ENCODE peak calls at places on chromosomes 2 and 18, in four cellular contexts. Y is bronchial epithelial cell, K is body of pancreas, T is heart left ventricle. M is an unnamed sample.
A peak's percentile ranks its signal among the peaks of the same experiment; 100 is the strongest.

GRCh38 chr2:188456114-188456909 is 164.6 kb downstream of the GULP1 start:
- DNase-seq in Y (no peak), K (no peak), T (no peak), M (no peak)

GRCh38 chr18:41745166-41746049 is 209.6 kb upstream of the PIK3C3 start:
- DNase-seq in Y (peak; percentile 41), K (peak; percentile 45), T (peak; percentile 60), M (no peak)

GRCh38 chr2:1884933-1885580 is 140.7 kb upstream of the PXDN start:
- DNase-seq in Y (peak; percentile 20), K (no peak), T (no peak), M (peak; percentile 74)

GRCh38 chr18:48740068-48740440 is 201.2 kb downstream of the CTIF start:
- DNase-seq in Y (no peak), K (no peak), T (no peak), M (peak; percentile 83)

GRCh38 chr2:122749347-122749850 is 993.9 kb downstream of the TSN start:
- DNase-seq in Y (peak; percentile 13), K (no peak), T (no peak), M (no peak)

GRCh38 chr2:160209457-160209856 is 9.4 kb upstream of the ITGB6 start:
- DNase-seq in Y (peak; percentile 67), K (no peak), T (no peak), M (no peak)

GRCh38 chr2:40041983-40042382 is 262.9 kb upstream of the THUMPD2 start:
- DNase-seq in Y (no peak), K (no peak), T (no peak), M (no peak)

GRCh38 chr18:66046025-66046602 is 295.3 kb downstream of the CDH7 start:
- DNase-seq in Y (peak; percentile 27), K (peak; percentile 25), T (no peak), M (no peak)

GRCh38 chr18:11316546-11316945 is 167.2 kb upstream of the PIEZO2 start:
- DNase-seq in Y (no peak), K (no peak), T (no peak), M (no peak)

GRCh38 chr2:235583144-235583543 is 89.3 kb downstream of the AGAP1 start:
- DNase-seq in Y (no peak), K (no peak), T (no peak), M (no peak)

GRCh38 chr18:6341709-6342108 is 73.0 kb downstream of the L3MBTL4 start:
- DNase-seq in Y (no peak), K (no peak), T (no peak), M (no peak)

DNA sequence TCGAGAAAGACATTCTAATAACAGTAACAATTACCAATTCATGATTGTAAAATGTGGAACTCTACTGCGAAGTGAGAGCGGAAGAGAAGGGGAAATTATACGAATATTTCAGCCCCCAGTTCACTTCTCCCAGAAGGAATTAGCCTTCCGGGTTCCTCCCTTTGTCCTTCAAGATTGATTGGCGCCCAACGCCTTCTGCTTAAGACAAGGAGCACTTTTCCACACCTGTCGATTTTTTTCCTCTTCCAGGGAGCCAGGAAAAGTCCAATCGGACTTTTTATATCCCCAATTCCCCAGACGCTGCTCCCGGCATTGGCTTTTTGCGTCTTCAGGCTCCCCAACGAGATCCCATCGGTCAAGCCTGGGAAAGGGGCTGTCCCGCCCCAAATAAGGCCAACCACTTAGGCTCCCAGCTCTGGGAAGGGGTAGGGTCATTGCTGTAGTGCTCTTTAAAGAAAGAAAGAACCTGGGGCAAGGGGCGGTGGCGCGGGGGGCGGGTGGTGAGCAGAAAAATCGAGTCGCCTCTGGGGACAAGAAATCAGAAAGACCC is 1.5 kb downstream of the DSC2 start:
- DNase-seq in Y (no peak), K (peak; percentile 54), T (peak; percentile 67), M (no peak)
- H3K4me3 ChIP-seq in Y (peak overlapping the region; percentile 87), K (peak overlapping the region; percentile 76), T (peak overlapping the region; percentile 50), M (peak overlapping the region; percentile 67)

DNA sequence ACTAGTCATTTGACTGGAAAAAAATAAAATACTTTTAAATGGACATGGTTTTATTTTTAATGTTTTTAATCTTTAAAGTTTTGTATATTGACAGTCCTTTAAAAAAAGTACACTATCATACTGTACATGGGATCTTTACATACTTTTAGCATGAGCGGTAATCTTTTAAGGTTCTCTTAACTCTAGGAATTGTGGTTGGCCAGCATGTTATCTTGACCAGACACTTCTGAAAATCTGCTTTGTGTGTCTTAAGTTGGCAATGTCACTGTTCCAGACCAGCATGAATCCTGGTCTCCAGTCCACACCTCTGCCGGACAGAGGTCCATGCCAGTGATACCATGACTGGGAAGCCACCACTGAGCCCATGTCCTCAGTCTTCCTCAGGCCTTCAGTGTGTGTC is 17.7 kb downstream of the ITGB1BP1 start:
- DNase-seq in Y (no peak), K (no peak), T (no peak), M (no peak)
- H3K36me3 ChIP-seq in Y (peaks cover 22% of the 10 kb centered on the region), K (peaks cover 1% of the 10 kb centered on the region), T (no peaks in the 10 kb centered on the region), M (peaks cover 54% of the 10 kb centered on the region)

GRCh38 chr2:99611034-99611433 is 121.2 kb upstream of the REV1 start:
- DNase-seq in Y (no peak), K (no peak), T (no peak), M (no peak)

GRCh38 chr2:99609851-99610381 is 120.1 kb upstream of the REV1 start:
- DNase-seq in Y (peak; percentile 2), K (no peak), T (no peak), M (no peak)

GRCh38 chr2:99607454-99607853 is 117.6 kb upstream of the REV1 start:
- DNase-seq in Y (no peak), K (no peak), T (no peak), M (no peak)

GRCh38 chr2:99608861-99609260 is 119.0 kb upstream of the REV1 start:
- DNase-seq in Y (no peak), K (no peak), T (no peak), M (no peak)

GRCh38 chr2:99608092-99608491 is 118.3 kb upstream of the REV1 start:
- DNase-seq in Y (no peak), K (no peak), T (no peak), M (no peak)
- TF ChIP-seq CTCF in Y (no peak), K (no peak), T (no peak), M (no peak)

GRCh38 chr2:11583203-11583752 is 49.4 kb downstream of the GREB1 start:
- DNase-seq in Y (no peak), K (peak; percentile 42), T (no peak), M (no peak)

GRCh38 chr2:11583840-11584529 is 50.1 kb downstream of the GREB1 start:
- DNase-seq in Y (peak; percentile 86), K (peak; percentile 75), T (no peak), M (no peak)

GRCh38 chr2:11581797-11582525 is 48.1 kb downstream of the GREB1 start:
- DNase-seq in Y (no peak), K (no peak), T (no peak), M (no peak)

GRCh38 chr2:11581129-11581796 is 47.4 kb downstream of the GREB1 start:
- DNase-seq in Y (no peak), K (no peak), T (no peak), M (no peak)

DNA sequence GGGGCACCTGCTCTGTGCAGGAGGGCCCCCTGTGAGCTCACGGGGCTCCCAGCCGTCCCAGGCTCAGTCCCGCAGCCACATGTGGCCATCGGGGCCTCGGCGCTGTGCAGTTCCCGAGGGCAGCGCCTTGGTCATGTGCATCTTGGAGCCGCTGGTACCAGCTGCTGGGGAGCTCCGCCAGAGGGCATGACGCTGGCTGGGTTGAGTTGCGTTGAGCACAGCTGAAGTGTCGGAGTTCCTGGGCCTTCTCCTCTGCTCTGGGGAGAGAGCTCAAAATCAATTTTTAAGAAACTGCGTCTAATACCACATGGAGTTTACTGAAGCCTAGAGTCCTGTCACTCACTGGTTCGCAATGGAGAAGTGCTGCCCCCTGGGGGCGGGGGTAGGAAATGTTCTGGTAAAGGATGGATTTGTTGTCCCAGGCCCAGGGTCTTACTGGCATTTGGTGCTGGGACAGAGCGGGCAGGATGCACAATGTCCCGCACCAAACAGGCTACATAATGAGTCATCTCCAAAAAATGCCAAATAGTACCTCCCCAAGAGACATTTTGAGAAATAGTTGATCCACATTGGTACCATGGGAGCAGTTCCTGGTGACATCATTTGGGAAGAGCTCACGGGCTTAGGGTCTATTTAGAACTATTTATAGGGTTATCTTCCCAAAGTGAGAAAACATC is 48.8 kb downstream of the GREB1 start:
- DNase-seq in Y (peak; percentile 43), K (peak; percentile 79), T (peak; percentile 77), M (no peak)
- H3K4me3 ChIP-seq in Y (no peak overlapping the region), K (no peak overlapping the region), T (no peak overlapping the region), M (no peak overlapping the region)

GRCh38 chr2:83842421-83842820 is 616.7 kb downstream of the SUCLG1 start:
- DNase-seq in Y (no peak), K (no peak), T (no peak), M (no peak)
- H3K36me3 ChIP-seq in Y (no peaks in the 10 kb centered on the region), K (no peaks in the 10 kb centered on the region), T (no peaks in the 10 kb centered on the region), M (no peaks in the 10 kb centered on the region)

DNA sequence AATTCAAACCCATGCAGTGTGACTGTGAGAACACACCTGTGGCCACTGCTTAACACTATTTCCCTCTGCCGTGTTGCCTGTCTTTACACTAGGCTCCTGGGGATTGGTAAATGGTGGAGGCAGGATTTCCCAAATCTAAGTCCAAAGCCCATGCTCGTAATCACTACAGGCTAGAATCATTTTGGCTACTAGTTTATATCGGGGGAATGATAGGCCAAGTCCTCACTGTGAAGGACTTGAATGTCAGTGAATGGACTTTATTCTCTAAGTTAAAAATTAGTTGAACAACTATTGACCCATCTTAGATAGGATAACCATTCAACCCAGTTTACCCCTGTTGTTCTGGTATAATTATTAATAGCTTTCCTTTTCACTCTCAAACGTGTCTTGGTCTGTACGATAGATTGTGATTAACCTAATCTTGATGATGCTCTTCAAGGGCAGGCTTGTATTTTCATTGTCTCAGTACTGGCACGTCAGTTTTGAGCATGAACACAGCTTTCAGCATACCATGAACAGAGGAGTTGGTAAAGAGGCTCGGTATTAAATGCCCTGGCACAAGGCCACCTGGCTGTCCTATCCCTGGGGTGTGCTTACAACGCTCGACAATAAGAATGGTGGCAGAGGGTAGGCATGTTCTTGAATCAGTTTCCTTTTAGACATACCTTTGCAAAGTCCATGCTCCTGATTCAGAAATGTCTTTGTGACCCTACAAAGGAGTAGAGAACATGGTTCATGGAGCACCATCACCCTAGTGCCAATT is 148.8 kb downstream of the RTN4 start:
- DNase-seq in Y (no peak), K (peak; percentile 40), T (no peak), M (no peak)
- TF ChIP-seq CTCF in Y (no peak), K (no peak), T (no peak), M (no peak)

GRCh38 chr2:218859556-218859993 is at the start of gene WNT6:
- DNase-seq in Y (no peak), K (no peak), T (no peak), M (no peak)
- H3K4me3 ChIP-seq in Y (peak within 1 kb of the TSS; percentile 2), K (no peak within 1 kb of the TSS), T (peak within 1 kb of the TSS; percentile 6), M (peak within 1 kb of the TSS; percentile 45)

DNA sequence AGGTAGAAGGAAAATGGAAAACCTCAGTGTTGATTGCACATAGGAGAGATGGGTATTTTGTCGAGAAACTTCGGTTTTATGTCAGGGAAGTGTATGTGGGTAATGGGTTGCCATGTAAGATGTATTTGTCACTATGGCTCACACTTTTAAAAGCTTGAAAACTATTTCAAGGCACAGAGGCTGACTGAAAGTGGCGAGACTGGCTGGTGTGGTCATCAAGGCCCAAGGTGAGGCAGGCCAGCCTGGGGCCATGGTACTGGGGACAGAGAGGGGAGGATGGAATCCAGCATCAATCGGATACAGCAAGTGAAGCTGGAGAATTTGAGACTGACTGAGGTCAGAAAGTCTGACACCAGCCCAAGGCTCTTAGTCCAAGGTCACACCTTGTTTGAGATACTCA is 77.2 kb upstream of the MCFD2 start:
- DNase-seq in Y (no peak), K (no peak), T (no peak), M (no peak)
- H3K36me3 ChIP-seq in Y (peaks cover 26% of the 10 kb centered on the region), K (peaks cover 13% of the 10 kb centered on the region), T (peaks cover 13% of the 10 kb centered on the region), M (peaks cover 49% of the 10 kb centered on the region)